ENCODE peak calls at places on chromosomes 3 and 15, in four cellular contexts. N, B, V and S are unnamed samples.
A peak's percentile ranks its signal among the peaks of the same experiment; 100 is the strongest.

GRCh38 chr3:27105904-27106303 is 263.3 kb downstream of the NEK10 start:
- DNase-seq in V (no peak), N (no peak), B (no peak), S (no peak)

GRCh38 chr3:14432996-14433572 is 30.7 kb downstream of the SLC6A6 start:
- DNase-seq in V (no peak), B (no peak), N (no peak), S (no peak)

GRCh38 chr3:138452491-138452890 is 18.1 kb downstream of the ESYT3 start:
- DNase-seq in V (no peak), B (no peak), N (no peak), S (no peak)

GRCh38 chr3:13581485-13582365 is 32.8 kb downstream of the FBLN2 start:
- DNase-seq in V (no peak), B (no peak), N (no peak), S (no peak)

GRCh38 chr3:11362600-11362999 is 90.4 kb downstream of the ATG7 start:
- DNase-seq in N (no peak), V (no peak), B (no peak), S (no peak)

GRCh38 chr3:98360681-98361080 is 7.0 kb downstream of the OR5K4 start:
- DNase-seq in N (no peak), B (no peak), V (no peak), S (no peak)

GRCh38 chr3:59696783-59697182 is 647.0 kb upstream of the CFAP20DC start:
- DNase-seq in B (no peak), V (no peak), N (no peak), S (no peak)

GRCh38 chr15:43771816-43772215 is 5.0 kb downstream of the ELL3 start:
- DNase-seq in V (no peak), N (no peak), B (no peak), S (no peak)

GRCh38 chr3:194512895-194513601 is 26.2 kb upstream of the ATP13A3 start:
- DNase-seq in N (no peak), B (no peak), V (no peak), S (no peak)

GRCh38 chr3:104596551-104596950 is 770.2 kb upstream of the ALCAM start:
- DNase-seq in N (peak; percentile 20), B (peak; percentile 7), V (no peak), S (no peak)

GRCh38 chr15:72183781-72184164 is 13.8 kb downstream of the GRAMD2A start:
- DNase-seq in N (no peak), V (no peak), B (no peak), S (no peak)

GRCh38 chr15:31275331-31276262 is 51.0 kb upstream of the KLF13 start:
- DNase-seq in N (no peak), B (no peak), V (no peak), S (no peak)

DNA sequence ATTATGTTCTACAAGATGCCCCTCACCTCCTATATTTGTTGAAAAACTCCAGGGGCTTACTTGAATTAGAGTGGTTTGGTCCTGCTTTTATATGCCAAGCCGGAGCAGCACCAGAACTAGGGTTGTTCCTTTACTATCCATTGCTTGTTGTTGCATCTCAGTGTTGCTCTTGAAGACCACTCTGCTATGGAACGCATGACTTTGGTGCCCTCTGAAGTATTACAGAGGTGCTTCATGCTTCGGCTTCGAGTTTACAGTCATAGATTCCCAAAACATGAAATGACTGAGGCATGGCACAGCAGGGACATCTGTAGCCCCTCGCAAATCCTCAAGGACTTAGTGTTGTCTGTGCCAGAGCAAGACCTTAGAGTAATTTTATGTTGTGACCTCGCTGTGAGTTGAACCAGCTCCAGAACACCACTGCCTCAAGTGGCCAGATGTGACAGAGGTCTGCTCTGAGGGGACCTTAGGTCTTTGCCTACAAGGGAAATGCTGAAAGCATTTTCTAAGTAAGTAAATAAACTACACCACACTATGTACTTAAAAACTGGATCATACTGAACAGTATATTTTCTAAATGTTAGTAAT is 67.2 kb upstream of the SIAH2 start:
- DNase-seq in N (no peak), V (peak; percentile 30), B (no peak), S (no peak)
- TF ChIP-seq SPI1 in N (no peak), V (no peak), B (no peak), S (no peak)

DNA sequence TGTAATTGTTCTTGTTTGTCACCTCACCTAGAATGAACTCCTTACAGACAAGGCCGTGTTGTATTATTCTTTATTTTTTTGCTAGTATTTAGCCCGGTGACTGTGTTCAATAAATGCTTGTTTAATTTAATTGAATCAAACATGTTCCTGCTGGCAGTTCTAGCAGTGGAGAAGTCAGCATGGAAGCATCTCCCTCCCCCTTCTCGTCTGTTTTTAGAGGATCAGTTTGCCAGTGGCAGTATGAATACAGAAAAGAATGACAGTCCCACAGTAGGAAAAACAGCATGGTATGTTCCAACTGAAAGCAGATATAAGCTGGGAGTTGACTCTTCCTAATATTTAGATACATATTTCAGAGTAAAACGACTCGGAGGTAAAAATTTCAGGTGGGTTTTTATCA is 244.7 kb upstream of the KCNMB2 start:
- DNase-seq in B (no peak), N (no peak), V (no peak), S (no peak)
- TF ChIP-seq SPI1 in B (no peak), N (no peak), V (no peak), S (no peak)

DNA sequence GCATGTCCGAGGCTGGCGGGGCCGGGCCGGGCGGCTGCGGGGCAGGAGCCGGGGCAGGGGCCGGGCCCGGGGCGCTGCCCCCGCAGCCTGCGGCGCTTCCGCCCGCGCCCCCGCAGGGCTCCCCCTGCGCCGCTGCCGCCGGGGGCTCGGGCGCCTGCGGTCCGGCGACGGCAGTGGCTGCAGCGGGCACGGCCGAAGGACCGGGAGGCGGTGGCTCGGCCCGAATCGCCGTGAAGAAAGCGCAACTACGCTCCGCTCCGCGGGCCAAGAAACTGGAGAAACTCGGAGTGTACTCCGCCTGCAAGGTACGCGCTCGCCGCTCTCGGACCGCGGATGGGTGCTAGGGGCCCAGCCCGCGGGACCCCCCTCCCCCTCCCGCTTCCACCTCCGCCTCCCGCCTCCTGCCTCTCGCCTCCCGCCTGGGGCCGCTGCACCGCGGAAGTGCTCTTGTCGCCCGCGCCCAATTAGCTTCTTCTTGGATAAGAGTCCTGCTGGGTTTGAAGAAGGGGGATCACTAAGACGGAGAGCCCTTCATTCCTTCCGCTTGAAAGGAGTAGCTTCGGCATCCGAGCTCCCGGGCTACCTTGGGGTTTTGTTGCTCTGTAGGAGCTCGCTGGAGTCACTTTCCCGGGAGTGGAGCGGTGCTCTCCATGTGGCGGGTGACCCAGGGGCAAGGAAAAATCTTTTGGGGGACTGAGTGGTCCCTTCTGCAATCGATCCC is 390 bp downstream of the KAT2B start:
- DNase-seq in V (peak; percentile 92), B (peak; percentile 86), N (no peak), S (peak; percentile 55)
- TF ChIP-seq SPI1 in V (peak; percentile 45), B (peak; percentile 40), N (peak; percentile 7), S (no peak)

GRCh38 chr3:136250862-136251460 is 821 bp downstream of the PCCB start:
- DNase-seq in B (peak; percentile 75), V (peak; percentile 78), N (peak; percentile 16), S (peak; percentile 15)
- TF ChIP-seq SPI1 in B (no peak), V (no peak), N (peak; percentile 66), S (peak; percentile 80)

GRCh38 chr15:73717802-73718201 is 33.6 kb downstream of the CD276 start:
- DNase-seq in N (no peak), B (no peak), V (no peak), S (no peak)

GRCh38 chr15:73715417-73715816 is 31.2 kb downstream of the CD276 start:
- DNase-seq in V (no peak), N (no peak), B (no peak), S (no peak)

GRCh38 chr15:73716417-73716816 is 32.2 kb downstream of the CD276 start:
- DNase-seq in V (no peak), N (no peak), B (no peak), S (no peak)

GRCh38 chr15:73714695-73715301 is 30.6 kb downstream of the CD276 start:
- DNase-seq in N (no peak), B (no peak), V (no peak), S (no peak)

GRCh38 chr15:73717206-73717605 is 33.0 kb downstream of the CD276 start:
- DNase-seq in N (no peak), V (no peak), B (no peak), S (no peak)
- TF ChIP-seq SPI1 in N (no peak), V (no peak), B (no peak), S (no peak)

DNA sequence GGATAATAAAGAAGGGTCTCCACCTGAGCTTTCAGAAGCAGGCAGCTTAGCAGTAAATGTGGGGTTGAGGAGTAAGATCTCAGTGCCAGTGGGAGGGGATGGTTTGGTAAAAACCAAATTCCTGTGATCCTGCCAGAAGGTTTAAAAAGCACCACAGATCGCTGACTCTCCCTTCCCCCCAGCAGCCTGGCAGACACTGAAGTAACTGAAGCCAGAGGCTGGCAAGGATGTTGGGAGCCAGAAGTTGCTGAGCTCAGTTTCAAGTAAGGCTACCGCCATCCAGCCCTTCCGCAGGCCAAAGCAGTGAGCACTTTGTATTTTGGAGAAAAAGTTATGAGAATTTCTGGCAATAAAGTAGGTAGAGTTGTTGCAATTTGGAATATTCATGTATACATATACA is 246.4 kb downstream of the ZNF621 start:
- DNase-seq in N (no peak), B (no peak), V (no peak), S (no peak)
- TF ChIP-seq SPI1 in N (no peak), B (no peak), V (no peak), S (no peak)

GRCh38 chr15:27479232-27480140 is 508.5 kb downstream of the GABRG3 start:
- DNase-seq in B (no peak), V (no peak), N (no peak), S (no peak)
- TF ChIP-seq SPI1 in B (no peak), V (no peak), N (no peak), S (no peak)

GRCh38 chr15:65595960-65596359 is 15.0 kb downstream of the INTS14 start:
- DNase-seq in V (peak; percentile 41), N (no peak), B (no peak), S (no peak)
- TF ChIP-seq SPI1 in V (no peak), N (no peak), B (no peak), S (no peak)

GRCh38 chr15:40081691-40082194 is 26.9 kb downstream of the BMF start:
- DNase-seq in B (peak; percentile 47), N (no peak), V (peak; percentile 64), S (no peak)
- TF ChIP-seq SPI1 in B (no peak), N (no peak), V (no peak), S (no peak)